ENCODE peak calls at places on chromosomes 12 and 14, in six cellular contexts. One of them, this sample, is unnamed.
A peak's percentile ranks its signal among the peaks of the same experiment; 100 is the strongest.

GRCh38 chr12:47012552-47012951 is 66.9 kb upstream of the PCED1B start:
- DNase-seq in upper lobe of left lung: no peak
- DNase-seq in colonic mucosa: no peak
- DNase-seq in pancreas: no peak
- DNase-seq in fibroblast of mammary gland: no peak
- DNase-seq in MM.1S: no peak
- DNase-seq in this sample: no peak

GRCh38 chr12:100142851-100143559 is at the start of gene BLTP3B:
- DNase-seq in colonic mucosa: peak; percentile 92
- DNase-seq in upper lobe of left lung: peak; percentile 99
- DNase-seq in pancreas: peak; percentile 84
- DNase-seq in MM.1S: peak; percentile 81
- DNase-seq in fibroblast of mammary gland: peak; percentile 63
- DNase-seq in this sample: peak; percentile 77

GRCh38 chr14:86450075-86450474 is 920.1 kb downstream of the FLRT2 start:
- DNase-seq in colonic mucosa: no peak
- DNase-seq in pancreas: no peak
- DNase-seq in MM.1S: no peak
- DNase-seq in upper lobe of left lung: no peak
- DNase-seq in fibroblast of mammary gland: no peak
- DNase-seq in this sample: no peak

GRCh38 chr12:23039834-23040233 is 414.9 kb downstream of the ETNK1 start:
- DNase-seq in colonic mucosa: no peak
- DNase-seq in pancreas: no peak
- DNase-seq in MM.1S: no peak
- DNase-seq in upper lobe of left lung: no peak
- DNase-seq in fibroblast of mammary gland: peak; percentile 1
- DNase-seq in this sample: no peak

GRCh38 chr14:104248203-104249055 is 110.0 kb downstream of the KIF26A start:
- DNase-seq in fibroblast of mammary gland: no peak
- DNase-seq in colonic mucosa: no peak
- DNase-seq in pancreas: no peak
- DNase-seq in upper lobe of left lung: peak; percentile 68
- DNase-seq in MM.1S: no peak
- DNase-seq in this sample: no peak

GRCh38 chr12:27550653-27550975 is 26.6 kb downstream of the PPFIBP1 start:
- DNase-seq in pancreas: no peak
- DNase-seq in upper lobe of left lung: no peak
- DNase-seq in colonic mucosa: no peak
- DNase-seq in MM.1S: no peak
- DNase-seq in fibroblast of mammary gland: no peak
- DNase-seq in this sample: peak; percentile 65

GRCh38 chr14:70921669-70922068 is 14.4 kb downstream of the PCNX1 start:
- DNase-seq in pancreas: no peak
- DNase-seq in colonic mucosa: no peak
- DNase-seq in MM.1S: no peak
- DNase-seq in upper lobe of left lung: no peak
- DNase-seq in fibroblast of mammary gland: no peak
- DNase-seq in this sample: no peak

GRCh38 chr14:33073023-33073422 is 134.3 kb downstream of the NPAS3 start:
- DNase-seq in pancreas: no peak
- DNase-seq in fibroblast of mammary gland: no peak
- DNase-seq in colonic mucosa: no peak
- DNase-seq in upper lobe of left lung: no peak
- DNase-seq in MM.1S: no peak
- DNase-seq in this sample: no peak

GRCh38 chr14:37512173-37512572 is 82.9 kb downstream of the FOXA1 start:
- DNase-seq in upper lobe of left lung: no peak
- DNase-seq in fibroblast of mammary gland: no peak
- DNase-seq in colonic mucosa: no peak
- DNase-seq in pancreas: no peak
- DNase-seq in MM.1S: no peak
- DNase-seq in this sample: no peak

GRCh38 chr12:90575995-90576394 is 379.0 kb downstream of the CCER1 start:
- DNase-seq in MM.1S: no peak
- DNase-seq in colonic mucosa: no peak
- DNase-seq in pancreas: no peak
- DNase-seq in fibroblast of mammary gland: no peak
- DNase-seq in upper lobe of left lung: no peak
- DNase-seq in this sample: no peak

GRCh38 chr14:100532154-100532915 is 54.9 kb downstream of the BEGAIN start:
- DNase-seq in fibroblast of mammary gland: no peak
- DNase-seq in upper lobe of left lung: no peak
- DNase-seq in MM.1S: no peak
- DNase-seq in pancreas: peak; percentile 74
- DNase-seq in colonic mucosa: peak; percentile 15
- DNase-seq in this sample: no peak

GRCh38 chr14:22657861-22658260 is 13.7 kb upstream of the OR6J1 start:
- DNase-seq in upper lobe of left lung: no peak
- DNase-seq in pancreas: no peak
- DNase-seq in fibroblast of mammary gland: peak; percentile 71
- DNase-seq in colonic mucosa: no peak
- DNase-seq in MM.1S: peak; percentile 8
- DNase-seq in this sample: peak; percentile 90

GRCh38 chr12:23041774-23042173 is 416.8 kb downstream of the ETNK1 start:
- DNase-seq in colonic mucosa: no peak
- DNase-seq in upper lobe of left lung: no peak
- DNase-seq in MM.1S: no peak
- DNase-seq in fibroblast of mammary gland: no peak
- DNase-seq in pancreas: no peak
- DNase-seq in this sample: no peak

GRCh38 chr14:89158701-89159100 is 258.3 kb downstream of the FOXN3 start:
- DNase-seq in MM.1S: no peak
- DNase-seq in upper lobe of left lung: no peak
- DNase-seq in colonic mucosa: no peak
- DNase-seq in fibroblast of mammary gland: no peak
- DNase-seq in pancreas: no peak
- DNase-seq in this sample: no peak

GRCh38 chr14:99884834-99885648 is 91.8 kb downstream of the EML1 start:
- DNase-seq in upper lobe of left lung: no peak
- DNase-seq in colonic mucosa: no peak
- DNase-seq in pancreas: no peak
- DNase-seq in fibroblast of mammary gland: peak; percentile 76
- DNase-seq in MM.1S: peak; percentile 40
- DNase-seq in this sample: peak; percentile 86

GRCh38 chr12:104423273-104423672 is 33.5 kb upstream of the CHST11 start:
- DNase-seq in fibroblast of mammary gland: no peak
- DNase-seq in upper lobe of left lung: no peak
- DNase-seq in pancreas: no peak
- DNase-seq in colonic mucosa: no peak
- DNase-seq in MM.1S: no peak
- DNase-seq in this sample: no peak

GRCh38 chr12:26080911-26081310 is 43.9 kb downstream of the BHLHE41 start:
- DNase-seq in upper lobe of left lung: no peak
- DNase-seq in fibroblast of mammary gland: no peak
- DNase-seq in pancreas: no peak
- DNase-seq in MM.1S: no peak
- DNase-seq in colonic mucosa: no peak
- DNase-seq in this sample: no peak

GRCh38 chr14:61479746-61480502 is 158.5 kb downstream of the PRKCH start:
- DNase-seq in fibroblast of mammary gland: peak; percentile 72
- DNase-seq in colonic mucosa: no peak
- DNase-seq in upper lobe of left lung: no peak
- DNase-seq in pancreas: no peak
- DNase-seq in MM.1S: peak; percentile 15
- DNase-seq in this sample: no peak

GRCh38 chr12:1839464-1839863 is 19.1 kb downstream of the LRTM2 start:
- DNase-seq in pancreas: no peak
- DNase-seq in MM.1S: no peak
- DNase-seq in colonic mucosa: no peak
- DNase-seq in fibroblast of mammary gland: no peak
- DNase-seq in upper lobe of left lung: no peak
- DNase-seq in this sample: no peak

GRCh38 chr14:104794641-104795467 is 694 bp downstream of the AKT1 start:
- DNase-seq in colonic mucosa: peak; percentile 58
- DNase-seq in fibroblast of mammary gland: no peak
- DNase-seq in MM.1S: peak; percentile 32
- DNase-seq in pancreas: no peak
- DNase-seq in upper lobe of left lung: peak; percentile 92
- DNase-seq in this sample: peak; percentile 38

GRCh38 chr12:2395352-2395977 is 342.7 kb downstream of the CACNA1C start:
- DNase-seq in fibroblast of mammary gland: peak; percentile 38
- DNase-seq in pancreas: no peak
- DNase-seq in MM.1S: peak; percentile 26
- DNase-seq in upper lobe of left lung: no peak
- DNase-seq in colonic mucosa: peak; percentile 57
- DNase-seq in this sample: peak; percentile 59

GRCh38 chr12:128909653-128910052 is 56.4 kb downstream of the GLT1D1 start:
- DNase-seq in pancreas: no peak
- DNase-seq in MM.1S: no peak
- DNase-seq in fibroblast of mammary gland: no peak
- DNase-seq in upper lobe of left lung: no peak
- DNase-seq in colonic mucosa: no peak
- DNase-seq in this sample: no peak

GRCh38 chr14:88036422-88036821 is 31.5 kb downstream of the GPR65 start:
- DNase-seq in colonic mucosa: no peak
- DNase-seq in MM.1S: no peak
- DNase-seq in upper lobe of left lung: no peak
- DNase-seq in fibroblast of mammary gland: no peak
- DNase-seq in pancreas: no peak
- DNase-seq in this sample: no peak

GRCh38 chr14:52011557-52011956 is 22.2 kb downstream of the RTRAF start:
- DNase-seq in MM.1S: no peak
- DNase-seq in colonic mucosa: no peak
- DNase-seq in fibroblast of mammary gland: no peak
- DNase-seq in upper lobe of left lung: no peak
- DNase-seq in pancreas: no peak
- DNase-seq in this sample: no peak

GRCh38 chr14:34368115-34368970 is 93.7 kb downstream of the SPTSSA start:
- DNase-seq in pancreas: no peak
- DNase-seq in fibroblast of mammary gland: peak; percentile 45
- DNase-seq in MM.1S: no peak
- DNase-seq in upper lobe of left lung: no peak
- DNase-seq in colonic mucosa: peak; percentile 69
- DNase-seq in this sample: peak; percentile 80

GRCh38 chr12:23885396-23885795 is 64.1 kb downstream of the SOX5 start:
- DNase-seq in fibroblast of mammary gland: no peak
- DNase-seq in colonic mucosa: no peak
- DNase-seq in pancreas: no peak
- DNase-seq in MM.1S: no peak
- DNase-seq in upper lobe of left lung: no peak
- DNase-seq in this sample: no peak

GRCh38 chr14:33016611-33017010 is 77.9 kb downstream of the NPAS3 start:
- DNase-seq in upper lobe of left lung: no peak
- DNase-seq in fibroblast of mammary gland: no peak
- DNase-seq in colonic mucosa: no peak
- DNase-seq in MM.1S: no peak
- DNase-seq in pancreas: no peak
- DNase-seq in this sample: no peak

GRCh38 chr14:58663494-58664111 is 25.8 kb downstream of the DACT1 start:
- DNase-seq in fibroblast of mammary gland: peak; percentile 47
- DNase-seq in MM.1S: no peak
- DNase-seq in colonic mucosa: no peak
- DNase-seq in upper lobe of left lung: no peak
- DNase-seq in pancreas: no peak
- DNase-seq in this sample: peak; percentile 96

GRCh38 chr12:111407371-111408115 is 1.8 kb downstream of the SH2B3 start:
- DNase-seq in pancreas: no peak
- DNase-seq in upper lobe of left lung: no peak
- DNase-seq in fibroblast of mammary gland: no peak
- DNase-seq in MM.1S: no peak
- DNase-seq in colonic mucosa: no peak
- DNase-seq in this sample: peak; percentile 29

GRCh38 chr12:111408116-111408440 is 2.4 kb downstream of the SH2B3 start:
- DNase-seq in MM.1S: no peak
- DNase-seq in upper lobe of left lung: no peak
- DNase-seq in pancreas: no peak
- DNase-seq in colonic mucosa: no peak
- DNase-seq in fibroblast of mammary gland: no peak
- DNase-seq in this sample: peak; percentile 37

GRCh38 chr12:111409403-111410228 is 3.9 kb downstream of the SH2B3 start:
- DNase-seq in fibroblast of mammary gland: peak; percentile 79
- DNase-seq in MM.1S: no peak
- DNase-seq in colonic mucosa: no peak
- DNase-seq in upper lobe of left lung: peak; percentile 88
- DNase-seq in pancreas: peak; percentile 36
- DNase-seq in this sample: peak; percentile 90

GRCh38 chr12:111410229-111411186 is 4.8 kb downstream of the SH2B3 start:
- DNase-seq in colonic mucosa: no peak
- DNase-seq in upper lobe of left lung: peak; percentile 50
- DNase-seq in pancreas: no peak
- DNase-seq in fibroblast of mammary gland: peak; percentile 58
- DNase-seq in MM.1S: no peak
- DNase-seq in this sample: peak; percentile 40

GRCh38 chr12:111408686-111409402 is 3.1 kb downstream of the SH2B3 start:
- DNase-seq in fibroblast of mammary gland: no peak
- DNase-seq in pancreas: no peak
- DNase-seq in upper lobe of left lung: no peak
- DNase-seq in MM.1S: no peak
- DNase-seq in colonic mucosa: no peak
- DNase-seq in this sample: no peak
- H3K4me3 ChIP-seq in fibroblast of mammary gland: peak overlapping the region; percentile 28
- H3K4me3 ChIP-seq in pancreas: peak overlapping the region; percentile 92
- H3K4me3 ChIP-seq in upper lobe of left lung: peak overlapping the region; percentile 25
- H3K4me3 ChIP-seq in MM.1S: no peak overlapping the region
- H3K4me3 ChIP-seq in colonic mucosa: peak overlapping the region; percentile 4
- H3K4me3 ChIP-seq in this sample: peak overlapping the region; percentile 91

GRCh38 chr12:57753938-57754337 is 965 bp upstream of the MARCHF9 start:
- DNase-seq in MM.1S: no peak
- DNase-seq in fibroblast of mammary gland: no peak
- DNase-seq in colonic mucosa: no peak
- DNase-seq in upper lobe of left lung: no peak
- DNase-seq in pancreas: no peak
- DNase-seq in this sample: no peak
- H3K4me3 ChIP-seq in MM.1S: peak overlapping the region; percentile 67
- H3K4me3 ChIP-seq in fibroblast of mammary gland: no peak overlapping the region
- H3K4me3 ChIP-seq in colonic mucosa: no peak overlapping the region
- H3K4me3 ChIP-seq in upper lobe of left lung: no peak overlapping the region
- H3K4me3 ChIP-seq in pancreas: no peak overlapping the region
- H3K4me3 ChIP-seq in this sample: no peak overlapping the region

GRCh38 chr12:6407206-6407954 is 23.4 kb downstream of the LTBR start:
- DNase-seq in pancreas: no peak
- DNase-seq in MM.1S: no peak
- DNase-seq in fibroblast of mammary gland: no peak
- DNase-seq in upper lobe of left lung: no peak
- DNase-seq in colonic mucosa: no peak
- DNase-seq in this sample: no peak
- H3K4me3 ChIP-seq in pancreas: no peak overlapping the region
- H3K4me3 ChIP-seq in MM.1S: no peak overlapping the region
- H3K4me3 ChIP-seq in fibroblast of mammary gland: no peak overlapping the region
- H3K4me3 ChIP-seq in upper lobe of left lung: no peak overlapping the region
- H3K4me3 ChIP-seq in colonic mucosa: no peak overlapping the region
- H3K4me3 ChIP-seq in this sample: no peak overlapping the region

DNA sequence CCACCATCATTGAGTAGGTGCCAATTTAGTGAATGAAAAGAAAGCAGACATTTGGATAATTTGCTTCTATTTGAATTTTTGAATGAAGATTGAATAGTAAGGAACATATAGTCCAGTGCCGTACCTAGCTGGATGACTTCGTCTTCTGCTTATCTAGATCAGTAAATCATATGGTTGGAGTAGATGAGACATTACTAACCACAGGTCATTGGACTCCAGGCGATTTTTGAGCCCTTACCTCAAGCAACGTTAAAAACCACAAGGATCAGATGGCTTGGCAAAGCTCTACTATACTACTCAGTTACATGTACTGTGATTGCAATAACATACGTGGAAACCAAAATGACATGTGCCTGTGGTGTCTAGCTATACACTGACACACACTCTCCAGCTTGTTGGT is 1.7 kb upstream of the SPATS2 start:
- DNase-seq in MM.1S: no peak
- DNase-seq in fibroblast of mammary gland: peak; percentile 92
- DNase-seq in colonic mucosa: no peak
- DNase-seq in pancreas: no peak
- DNase-seq in upper lobe of left lung: no peak
- DNase-seq in this sample: peak; percentile 94
- H3K4me3 ChIP-seq in MM.1S: no peak overlapping the region
- H3K4me3 ChIP-seq in fibroblast of mammary gland: no peak overlapping the region
- H3K4me3 ChIP-seq in colonic mucosa: no peak overlapping the region
- H3K4me3 ChIP-seq in pancreas: no peak overlapping the region
- H3K4me3 ChIP-seq in upper lobe of left lung: peak overlapping the region; percentile 92
- H3K4me3 ChIP-seq in this sample: no peak overlapping the region